ENCODE peak calls at places on chromosomes 6 and 20, in six cellular contexts. One of them, this sample, is unnamed.

GRCh38 chr6:155706341-155706740 is 250.7 kb upstream of the NOX3 start:
- ATAC-seq in GM23338: no peak
- ATAC-seq in heart right ventricle: no peak
- ATAC-seq in right lobe of liver: no peak
- ATAC-seq in mucosa of descending colon: peak
- ATAC-seq in body of pancreas: no peak
- ATAC-seq in this sample: no peak

GRCh38 chr6:19450651-19451050 is 386.5 kb upstream of the ID4 start:
- ATAC-seq in GM23338: no peak
- ATAC-seq in heart right ventricle: no peak
- ATAC-seq in right lobe of liver: no peak
- ATAC-seq in mucosa of descending colon: no peak
- ATAC-seq in body of pancreas: no peak
- ATAC-seq in this sample: no peak

GRCh38 chr6:77089776-77090175 is 373.5 kb downstream of the HTR1B start:
- ATAC-seq in GM23338: no peak
- ATAC-seq in heart right ventricle: no peak
- ATAC-seq in right lobe of liver: no peak
- ATAC-seq in mucosa of descending colon: no peak
- ATAC-seq in body of pancreas: no peak
- ATAC-seq in this sample: no peak

GRCh38 chr6:37725967-37726366 is 28.3 kb upstream of the MDGA1 start:
- ATAC-seq in GM23338: no peak
- ATAC-seq in heart right ventricle: no peak
- ATAC-seq in right lobe of liver: no peak
- ATAC-seq in mucosa of descending colon: no peak
- ATAC-seq in body of pancreas: peak
- ATAC-seq in this sample: no peak

GRCh38 chr20:33211817-33212424 is 5.2 kb upstream of the BPIFA3 start:
- ATAC-seq in GM23338: peak
- ATAC-seq in heart right ventricle: no peak
- ATAC-seq in right lobe of liver: peak
- ATAC-seq in mucosa of descending colon: peak
- ATAC-seq in body of pancreas: peak
- ATAC-seq in this sample: no peak

GRCh38 chr6:23031986-23032385 is 462.6 kb downstream of the HDGFL1 start:
- ATAC-seq in GM23338: no peak
- ATAC-seq in heart right ventricle: no peak
- ATAC-seq in right lobe of liver: no peak
- ATAC-seq in mucosa of descending colon: no peak
- ATAC-seq in body of pancreas: no peak
- ATAC-seq in this sample: no peak

GRCh38 chr6:57313711-57314471 is 3.5 kb upstream of the PRIM2 start:
- ATAC-seq in GM23338: no peak
- ATAC-seq in heart right ventricle: peak
- ATAC-seq in right lobe of liver: no peak
- ATAC-seq in mucosa of descending colon: peak
- ATAC-seq in body of pancreas: no peak
- ATAC-seq in this sample: peak

GRCh38 chr20:37990571-37991151 is 42.6 kb downstream of the TTI1 start:
- ATAC-seq in GM23338: no peak
- ATAC-seq in heart right ventricle: peak
- ATAC-seq in right lobe of liver: peak
- ATAC-seq in mucosa of descending colon: peak
- ATAC-seq in body of pancreas: peak
- ATAC-seq in this sample: no peak

GRCh38 chr6:47733879-47734558 is 35.6 kb downstream of the ADGRF4 start:
- ATAC-seq in GM23338: peak
- ATAC-seq in heart right ventricle: no peak
- ATAC-seq in right lobe of liver: peak
- ATAC-seq in mucosa of descending colon: peak
- ATAC-seq in body of pancreas: no peak
- ATAC-seq in this sample: no peak

GRCh38 chr6:143443096-143443495 is 7.4 kb downstream of the ADAT2 start:
- ATAC-seq in GM23338: no peak
- ATAC-seq in heart right ventricle: peak
- ATAC-seq in right lobe of liver: peak
- ATAC-seq in mucosa of descending colon: no peak
- ATAC-seq in body of pancreas: no peak
- ATAC-seq in this sample: no peak

GRCh38 chr6:169075211-169075621 is 178.4 kb downstream of the THBS2 start:
- ATAC-seq in GM23338: no peak
- ATAC-seq in heart right ventricle: peak
- ATAC-seq in right lobe of liver: no peak
- ATAC-seq in mucosa of descending colon: peak
- ATAC-seq in body of pancreas: peak
- ATAC-seq in this sample: peak

GRCh38 chr20:44780226-44780625 is 30.1 kb downstream of the RIMS4 start:
- ATAC-seq in GM23338: peak
- ATAC-seq in heart right ventricle: no peak
- ATAC-seq in right lobe of liver: peak
- ATAC-seq in mucosa of descending colon: peak
- ATAC-seq in body of pancreas: no peak
- ATAC-seq in this sample: no peak

GRCh38 chr6:4287811-4288244 is 152.5 kb upstream of the ECI2 start:
- ATAC-seq in GM23338: peak
- ATAC-seq in heart right ventricle: peak
- ATAC-seq in right lobe of liver: no peak
- ATAC-seq in mucosa of descending colon: peak
- ATAC-seq in body of pancreas: no peak
- ATAC-seq in this sample: no peak

GRCh38 chr6:3309391-3310050 is 50.8 kb downstream of the PSMG4 start:
- ATAC-seq in GM23338: peak
- ATAC-seq in heart right ventricle: no peak
- ATAC-seq in right lobe of liver: no peak
- ATAC-seq in mucosa of descending colon: peak
- ATAC-seq in body of pancreas: peak
- ATAC-seq in this sample: no peak

GRCh38 chr6:150539568-150539967 is 60.1 kb upstream of the PLEKHG1 start:
- ATAC-seq in GM23338: no peak
- ATAC-seq in heart right ventricle: no peak
- ATAC-seq in right lobe of liver: no peak
- ATAC-seq in mucosa of descending colon: no peak
- ATAC-seq in body of pancreas: no peak
- ATAC-seq in this sample: no peak

GRCh38 chr6:137056121-137056880 is 11.5 kb upstream of the IL20RA start:
- ATAC-seq in GM23338: no peak
- ATAC-seq in heart right ventricle: no peak
- ATAC-seq in right lobe of liver: no peak
- ATAC-seq in mucosa of descending colon: peak
- ATAC-seq in body of pancreas: no peak
- ATAC-seq in this sample: no peak

GRCh38 chr6:81788748-81789147 is 36.3 kb upstream of the TENT5A start:
- ATAC-seq in GM23338: no peak
- ATAC-seq in heart right ventricle: no peak
- ATAC-seq in right lobe of liver: no peak
- ATAC-seq in mucosa of descending colon: peak
- ATAC-seq in body of pancreas: peak
- ATAC-seq in this sample: no peak

GRCh38 chr20:62330576-62331317 is 27.9 kb downstream of the ADRM1 start:
- ATAC-seq in GM23338: no peak
- ATAC-seq in heart right ventricle: no peak
- ATAC-seq in right lobe of liver: no peak
- ATAC-seq in mucosa of descending colon: no peak
- ATAC-seq in body of pancreas: no peak
- ATAC-seq in this sample: no peak

GRCh38 chr6:80170433-80170832 is 64.0 kb downstream of the BCKDHB start:
- ATAC-seq in GM23338: no peak
- ATAC-seq in heart right ventricle: no peak
- ATAC-seq in right lobe of liver: no peak
- ATAC-seq in mucosa of descending colon: no peak
- ATAC-seq in body of pancreas: no peak
- ATAC-seq in this sample: no peak

GRCh38 chr6:89731924-89732568 is 87.5 kb downstream of the MDN1 start:
- ATAC-seq in GM23338: no peak
- ATAC-seq in heart right ventricle: no peak
- ATAC-seq in right lobe of liver: no peak
- ATAC-seq in mucosa of descending colon: no peak
- ATAC-seq in body of pancreas: no peak
- ATAC-seq in this sample: no peak

GRCh38 chr6:53033764-53034163 is 31.4 kb upstream of the FBXO9 start:
- ATAC-seq in GM23338: no peak
- ATAC-seq in heart right ventricle: no peak
- ATAC-seq in right lobe of liver: peak
- ATAC-seq in mucosa of descending colon: peak
- ATAC-seq in body of pancreas: no peak
- ATAC-seq in this sample: peak

GRCh38 chr20:62972270-62973032 is 19.9 kb downstream of the SLC17A9 start:
- ATAC-seq in GM23338: peak
- ATAC-seq in heart right ventricle: peak
- ATAC-seq in right lobe of liver: peak
- ATAC-seq in mucosa of descending colon: peak
- ATAC-seq in body of pancreas: peak
- ATAC-seq in this sample: peak

GRCh38 chr6:20533746-20534294 is 437 bp upstream of the CDKAL1 start:
- ATAC-seq in GM23338: peak
- ATAC-seq in heart right ventricle: no peak
- ATAC-seq in right lobe of liver: no peak
- ATAC-seq in mucosa of descending colon: no peak
- ATAC-seq in body of pancreas: no peak
- ATAC-seq in this sample: no peak

GRCh38 chr6:42045538-42046460 is 4.5 kb upstream of the TAF8 start:
- ATAC-seq in GM23338: peak
- ATAC-seq in heart right ventricle: peak
- ATAC-seq in right lobe of liver: peak
- ATAC-seq in mucosa of descending colon: peak
- ATAC-seq in body of pancreas: peak
- ATAC-seq in this sample: peak

GRCh38 chr6:35544748-35545361 is 32.2 kb upstream of the TULP1 start:
- ATAC-seq in GM23338: peak
- ATAC-seq in heart right ventricle: no peak
- ATAC-seq in right lobe of liver: no peak
- ATAC-seq in mucosa of descending colon: no peak
- ATAC-seq in body of pancreas: no peak
- ATAC-seq in this sample: no peak

GRCh38 chr6:80363501-80363900 is 257.0 kb downstream of the BCKDHB start:
- ATAC-seq in GM23338: no peak
- ATAC-seq in heart right ventricle: no peak
- ATAC-seq in right lobe of liver: no peak
- ATAC-seq in mucosa of descending colon: no peak
- ATAC-seq in body of pancreas: no peak
- ATAC-seq in this sample: no peak

GRCh38 chr20:59007758-59008511 is 881 bp upstream of the CTSZ start:
- ATAC-seq in GM23338: no peak
- ATAC-seq in heart right ventricle: no peak
- ATAC-seq in right lobe of liver: no peak
- ATAC-seq in mucosa of descending colon: no peak
- ATAC-seq in body of pancreas: no peak
- ATAC-seq in this sample: no peak

GRCh38 chr6:160069050-160069454 is 52.6 kb upstream of the SLC22A1 start:
- ATAC-seq in GM23338: no peak
- ATAC-seq in heart right ventricle: peak
- ATAC-seq in right lobe of liver: no peak
- ATAC-seq in mucosa of descending colon: peak
- ATAC-seq in body of pancreas: no peak
- ATAC-seq in this sample: no peak

GRCh38 chr20:43906505-43907034 is 8.1 kb upstream of the TOX2 start:
- ATAC-seq in GM23338: no peak
- ATAC-seq in heart right ventricle: no peak
- ATAC-seq in right lobe of liver: no peak
- ATAC-seq in mucosa of descending colon: no peak
- ATAC-seq in body of pancreas: no peak
- ATAC-seq in this sample: no peak

GRCh38 chr20:7291946-7292345 is 524.5 kb downstream of the BMP2 start:
- ATAC-seq in GM23338: no peak
- ATAC-seq in heart right ventricle: no peak
- ATAC-seq in right lobe of liver: no peak
- ATAC-seq in mucosa of descending colon: no peak
- ATAC-seq in body of pancreas: no peak
- ATAC-seq in this sample: no peak

GRCh38 chr6:158312165-158312564 is at the start of gene TULP4:
- ATAC-seq in GM23338: no peak
- ATAC-seq in heart right ventricle: no peak
- ATAC-seq in right lobe of liver: no peak
- ATAC-seq in mucosa of descending colon: no peak
- ATAC-seq in body of pancreas: no peak
- ATAC-seq in this sample: no peak

GRCh38 chr20:10536531-10536930 is 101.4 kb downstream of the SLX4IP start:
- ATAC-seq in GM23338: peak
- ATAC-seq in heart right ventricle: no peak
- ATAC-seq in right lobe of liver: peak
- ATAC-seq in mucosa of descending colon: peak
- ATAC-seq in body of pancreas: peak
- ATAC-seq in this sample: no peak
- H3K4me3 ChIP-seq in GM23338: no peak
- H3K4me3 ChIP-seq in heart right ventricle: no peak
- H3K4me3 ChIP-seq in right lobe of liver: no peak
- H3K4me3 ChIP-seq in mucosa of descending colon: no peak
- H3K4me3 ChIP-seq in body of pancreas: no peak
- H3K4me3 ChIP-seq in this sample: no peak

GRCh38 chr6:166330612-166331011 is 11.7 kb downstream of the SFT2D1 start:
- ATAC-seq in GM23338: peak
- ATAC-seq in heart right ventricle: peak
- ATAC-seq in right lobe of liver: peak
- ATAC-seq in mucosa of descending colon: peak
- ATAC-seq in body of pancreas: peak
- ATAC-seq in this sample: peak
- H3K4me3 ChIP-seq in GM23338: no peak
- H3K4me3 ChIP-seq in heart right ventricle: no peak
- H3K4me3 ChIP-seq in right lobe of liver: no peak
- H3K4me3 ChIP-seq in mucosa of descending colon: no peak
- H3K4me3 ChIP-seq in body of pancreas: no peak
- H3K4me3 ChIP-seq in this sample: no peak

GRCh38 chr6:28648878-28649375 is 123.2 kb downstream of the GPX5 start:
- ATAC-seq in GM23338: peak
- ATAC-seq in heart right ventricle: no peak
- ATAC-seq in right lobe of liver: no peak
- ATAC-seq in mucosa of descending colon: no peak
- ATAC-seq in body of pancreas: no peak
- ATAC-seq in this sample: no peak
- H3K4me3 ChIP-seq in GM23338: peak
- H3K4me3 ChIP-seq in heart right ventricle: peak
- H3K4me3 ChIP-seq in right lobe of liver: peak
- H3K4me3 ChIP-seq in mucosa of descending colon: no peak
- H3K4me3 ChIP-seq in body of pancreas: no peak
- H3K4me3 ChIP-seq in this sample: no peak

GRCh38 chr20:50026746-50027575 is 44.2 kb downstream of the SNAI1 start:
- ATAC-seq in GM23338: no peak
- ATAC-seq in heart right ventricle: no peak
- ATAC-seq in right lobe of liver: no peak
- ATAC-seq in mucosa of descending colon: no peak
- ATAC-seq in body of pancreas: no peak
- ATAC-seq in this sample: no peak

GRCh38 chr20:50022676-50023075 is 39.9 kb downstream of the SNAI1 start:
- ATAC-seq in GM23338: no peak
- ATAC-seq in heart right ventricle: no peak
- ATAC-seq in right lobe of liver: no peak
- ATAC-seq in mucosa of descending colon: no peak
- ATAC-seq in body of pancreas: no peak
- ATAC-seq in this sample: no peak

GRCh38 chr20:50020283-50020682 is 37.5 kb downstream of the SNAI1 start:
- ATAC-seq in GM23338: no peak
- ATAC-seq in heart right ventricle: peak
- ATAC-seq in right lobe of liver: no peak
- ATAC-seq in mucosa of descending colon: no peak
- ATAC-seq in body of pancreas: no peak
- ATAC-seq in this sample: no peak

GRCh38 chr20:50019466-50020256 is 36.9 kb downstream of the SNAI1 start:
- ATAC-seq in GM23338: no peak
- ATAC-seq in heart right ventricle: peak
- ATAC-seq in right lobe of liver: peak
- ATAC-seq in mucosa of descending colon: no peak
- ATAC-seq in body of pancreas: no peak
- ATAC-seq in this sample: no peak

GRCh38 chr20:50023116-50023802 is 40.5 kb downstream of the SNAI1 start:
- ATAC-seq in GM23338: no peak
- ATAC-seq in heart right ventricle: no peak
- ATAC-seq in right lobe of liver: no peak
- ATAC-seq in mucosa of descending colon: peak
- ATAC-seq in body of pancreas: no peak
- ATAC-seq in this sample: no peak
- H3K4me3 ChIP-seq in GM23338: no peak
- H3K4me3 ChIP-seq in heart right ventricle: no peak
- H3K4me3 ChIP-seq in right lobe of liver: no peak
- H3K4me3 ChIP-seq in mucosa of descending colon: no peak
- H3K4me3 ChIP-seq in body of pancreas: no peak
- H3K4me3 ChIP-seq in this sample: no peak

This sample was measured in gastroesophageal sphincter.